ENCODE peak calls at places on chromosomes 7 and 10, in ten cellular contexts. O, V, Y, L, H, Q, R, W, G and U are unnamed samples.

GRCh38 chr7:1242601-1243289 is 10.1 kb downstream of the UNCX start:
- DNase-seq in H (no peak), R (no peak), Y (no peak), Q (no peak), L (no peak), G (no peak), W (no peak), V (no peak), O (no peak), U (no peak)

GRCh38 chr10:3784510-3785250 is at the start of gene KLF6:
- DNase-seq in Q (no peak), G (peak; percentile 68), R (no peak), W (peak; percentile 69), Y (no peak), V (no peak), L (peak; percentile 93), O (peak; percentile 28), H (peak; percentile 66), U (peak; percentile 53)

GRCh38 chr10:60414111-60414510 is 24.4 kb upstream of the ANK3 start:
- DNase-seq in G (no peak), O (no peak), L (no peak), W (no peak), Y (no peak), R (no peak), V (no peak), Q (no peak), H (no peak), U (no peak)

GRCh38 chr7:7330997-7331396 is 148.7 kb downstream of the C1GALT1 start:
- DNase-seq in R (no peak), Q (no peak), V (no peak), Y (no peak), O (no peak), G (no peak), W (no peak), H (no peak), L (no peak), U (no peak)

GRCh38 chr7:158281441-158281840 is 306.2 kb downstream of the PTPRN2 start:
- DNase-seq in O (no peak), V (no peak), G (no peak), Y (no peak), H (no peak), Q (no peak), L (peak; percentile 59), R (no peak), W (no peak), U (no peak)

GRCh38 chr10:79328147-79328701 is 19.0 kb upstream of the PPIF start:
- DNase-seq in H (no peak), Y (no peak), G (no peak), W (no peak), O (no peak), L (peak; percentile 54), V (no peak), Q (no peak), R (no peak), U (no peak)

GRCh38 chr7:94054130-94054529 is 50.0 kb upstream of the BET1 start:
- DNase-seq in R (no peak), V (no peak), O (no peak), H (no peak), Y (no peak), W (no peak), L (no peak), Q (no peak), G (no peak), U (no peak)

GRCh38 chr7:16055263-16055976 is 365.9 kb downstream of the CRPPA start:
- DNase-seq in Y (no peak), V (no peak), R (no peak), H (no peak), L (no peak), G (no peak), W (no peak), O (no peak), Q (no peak), U (no peak)

GRCh38 chr7:130872341-130872740 is 138.3 kb upstream of the KLF14 start:
- DNase-seq in V (no peak), Y (no peak), R (no peak), G (no peak), Q (no peak), L (no peak), W (no peak), O (peak; percentile 37), H (no peak), U (no peak)

GRCh38 chr10:13505040-13505680 is 23.7 kb downstream of the BEND7 start:
- DNase-seq in Y (no peak), W (no peak), Q (no peak), H (no peak), L (no peak), O (no peak), G (no peak), V (no peak), R (no peak), U (no peak)

DNA sequence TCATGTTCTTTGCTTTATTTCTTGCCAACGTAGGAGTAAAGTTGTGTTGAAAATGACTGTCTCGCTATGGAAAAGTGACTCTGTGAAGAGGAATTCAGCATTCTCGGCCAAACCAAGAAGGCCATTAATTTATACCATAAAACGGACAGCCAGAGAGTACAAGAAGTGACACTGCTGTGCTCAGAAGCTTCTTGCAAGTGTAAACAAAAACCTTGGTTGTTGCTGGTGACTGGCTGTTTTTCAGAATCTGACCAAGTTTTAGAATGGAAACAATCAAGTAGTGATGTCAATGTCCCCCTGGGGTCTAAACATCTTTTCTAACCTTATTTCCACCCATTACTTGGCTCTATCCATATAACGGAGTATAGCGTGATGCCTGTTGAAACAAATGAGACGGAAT is 201.9 kb downstream of the INHBA start:
- DNase-seq in Y (no peak), G (no peak), R (no peak), V (no peak), W (no peak), O (no peak), Q (no peak), L (no peak), H (no peak), U (no peak)
- H3K36me3 ChIP-seq in Y (no peaks in the 10 kb centered on the region), G (no peaks in the 10 kb centered on the region), R (no peaks in the 10 kb centered on the region), V (no peaks in the 10 kb centered on the region), W (no peaks in the 10 kb centered on the region), O (no peaks in the 10 kb centered on the region), Q (no peaks in the 10 kb centered on the region), L (no peaks in the 10 kb centered on the region), H (no peaks in the 10 kb centered on the region), U (no peaks in the 10 kb centered on the region)

GRCh38 chr10:69494626-69495558 is 43.6 kb downstream of the TSPAN15 start:
- DNase-seq in Y (no peak), G (no peak), O (no peak), H (no peak), W (peak; percentile 11), R (no peak), L (peak; percentile 71), Q (no peak), V (no peak), U (peak; percentile 10)
- TF ChIP-seq POLR2A in Y (no peak), G (no peak), O (no peak), H (no peak), W (no peak), R (no peak), L (no peak), Q (no peak), V (no peak), U (no peak)

GRCh38 chr10:129866894-129867293 is 97.2 kb downstream of the EBF3 start:
- DNase-seq in Q (no peak), L (no peak), Y (no peak), G (no peak), W (no peak), V (no peak), H (no peak), R (no peak), O (no peak), U (no peak)

GRCh38 chr10:129865413-129865812 is 98.7 kb downstream of the EBF3 start:
- DNase-seq in L (no peak), H (no peak), Y (no peak), Q (no peak), O (no peak), G (no peak), V (no peak), W (no peak), R (no peak), U (no peak)

GRCh38 chr10:129868470-129869035 is 95.5 kb downstream of the EBF3 start:
- DNase-seq in R (no peak), Y (no peak), L (no peak), O (no peak), H (no peak), V (no peak), W (no peak), Q (no peak), G (no peak), U (no peak)

GRCh38 chr10:129865960-129866359 is 98.1 kb downstream of the EBF3 start:
- DNase-seq in V (no peak), Y (no peak), H (no peak), G (no peak), R (no peak), W (no peak), Q (no peak), L (no peak), O (no peak), U (no peak)

DNA sequence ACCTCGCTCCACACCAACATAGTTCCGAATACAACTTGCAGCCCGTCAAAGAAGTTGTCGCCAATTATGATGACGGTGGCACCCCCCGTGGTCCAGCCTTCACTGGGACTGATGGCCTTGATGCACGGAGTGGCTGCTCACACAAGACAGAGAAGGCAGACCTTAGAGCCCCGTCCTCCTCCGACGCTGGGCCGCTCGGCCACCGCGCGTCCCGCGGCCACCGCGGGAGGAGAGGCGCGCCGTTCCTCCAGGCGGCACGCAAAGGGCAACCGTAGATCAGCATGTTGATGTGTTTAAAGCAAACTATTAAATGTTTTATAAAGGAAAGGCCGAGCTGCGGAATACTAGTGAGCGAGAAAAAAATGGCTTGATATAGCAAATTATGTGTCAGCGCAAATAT is 96.3 kb downstream of the EBF3 start:
- DNase-seq in G (no peak), Q (no peak), O (no peak), V (no peak), L (no peak), Y (no peak), R (no peak), H (no peak), W (no peak), U (no peak)
- H3K36me3 ChIP-seq in G (no peaks in the 10 kb centered on the region), Q (no peaks in the 10 kb centered on the region), O (peaks cover 3% of the 10 kb centered on the region), V (no peaks in the 10 kb centered on the region), L (no peaks in the 10 kb centered on the region), Y (no peaks in the 10 kb centered on the region), R (no peaks in the 10 kb centered on the region), H (no peaks in the 10 kb centered on the region), W (no peaks in the 10 kb centered on the region), U (no peaks in the 10 kb centered on the region)

GRCh38 chr7:22885824-22886255 is 63.2 kb upstream of the TOMM7 start:
- DNase-seq in L (no peak), R (no peak), V (no peak), W (no peak), O (peak; percentile 27), H (no peak), G (no peak), Y (no peak), Q (no peak), U (no peak)
- TF ChIP-seq POLR2A in L (no peak), R (no peak), V (no peak), W (no peak), O (no peak), H (no peak), G (no peak), Y (no peak), Q (no peak), U (no peak)